ENCODE peak calls at places on chromosomes 3 and 15, in seven cellular contexts. V, T, S, E, Z, L and R are unnamed samples.

GRCh38 chr3:79461129-79461792 is 306.5 kb downstream of the ROBO1 start:
- DNase-seq in T (no peak), V (no peak), S (no peak), Z (no peak), E (no peak), L (no peak), R (no peak)

GRCh38 chr15:63241316-63241715 is 36.1 kb upstream of the APH1B start:
- DNase-seq in E (no peak), T (no peak), V (no peak), L (no peak), Z (no peak), S (no peak), R (no peak)

GRCh38 chr3:149753717-149754116 is 1.4 kb upstream of the COMMD2 start:
- DNase-seq in Z (no peak), L (no peak), S (no peak), V (no peak), T (no peak), E (no peak), R (no peak)

GRCh38 chr3:55156851-55157650 is 229.2 kb upstream of the LRTM1 start:
- DNase-seq in L (no peak), V (no peak), T (no peak), E (no peak), S (no peak), Z (no peak), R (no peak)

GRCh38 chr3:111252795-111253194 is 181.2 kb downstream of the NECTIN3 start:
- DNase-seq in L (no peak), E (no peak), S (peak), V (no peak), T (peak), Z (no peak), R (no peak)

GRCh38 chr3:128685001-128685726 is 34.5 kb upstream of the RPN1 start:
- DNase-seq in S (no peak), E (no peak), V (no peak), L (no peak), T (no peak), Z (no peak), R (no peak)

GRCh38 chr15:61281328-61281727 is 52.2 kb upstream of the RORA start:
- DNase-seq in E (no peak), T (no peak), V (no peak), L (no peak), S (no peak), Z (no peak), R (no peak)

GRCh38 chr15:35690698-35691116 is 144.7 kb upstream of the DPH6 start:
- DNase-seq in E (no peak), V (no peak), T (no peak), S (no peak), Z (no peak), L (no peak), R (no peak)

GRCh38 chr15:36371509-36371908 is 207.9 kb upstream of the CDIN1 start:
- DNase-seq in T (no peak), E (no peak), V (no peak), L (no peak), S (no peak), Z (no peak), R (no peak)

GRCh38 chr15:59550520-59550919 is 61.1 kb upstream of the GCNT3 start:
- DNase-seq in T (no peak), E (no peak), Z (no peak), V (no peak), S (no peak), L (no peak), R (no peak)

GRCh38 chr3:38579551-38580449 is 69.7 kb downstream of the SCN5A start:
- DNase-seq in L (no peak), T (no peak), S (no peak), Z (peak), E (no peak), V (no peak), R (no peak)

GRCh38 chr3:35648347-35648746 is 9.0 kb downstream of the ARPP21 start:
- DNase-seq in Z (no peak), L (no peak), T (no peak), V (no peak), E (no peak), S (no peak), R (no peak)

GRCh38 chr3:13336592-13336991 is 83.5 kb downstream of the NUP210 start:
- DNase-seq in T (no peak), Z (no peak), E (no peak), L (no peak), S (no peak), V (no peak), R (no peak)

GRCh38 chr3:138332472-138333073 is 2.9 kb upstream of the NME9 start:
- DNase-seq in Z (no peak), L (no peak), T (peak), S (no peak), V (no peak), E (no peak), R (no peak)

GRCh38 chr15:92157666-92158298 is 235.9 kb upstream of the ST8SIA2 start:
- DNase-seq in L (no peak), T (no peak), Z (no peak), S (no peak), V (no peak), E (no peak), R (no peak)

DNA sequence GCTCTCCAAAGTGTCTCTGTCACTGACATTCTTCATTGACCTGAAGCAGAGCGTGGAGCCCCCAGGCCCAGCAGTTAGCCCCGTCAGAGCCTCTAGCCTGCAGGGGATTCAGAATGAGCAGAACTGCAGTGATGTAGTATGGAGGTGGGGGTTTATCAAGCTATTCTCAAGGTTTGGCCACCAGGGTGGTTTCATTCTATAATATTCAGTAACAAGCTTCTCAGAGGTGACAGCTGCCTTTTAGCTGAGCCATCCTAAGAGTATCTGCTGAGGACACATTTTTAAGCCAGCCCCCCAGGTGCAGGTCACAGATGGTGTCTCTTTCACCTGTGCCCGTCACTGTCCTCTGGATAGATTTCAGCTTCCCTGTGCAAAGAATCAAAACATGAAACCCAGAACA is 31.9 kb downstream of the CMTM7 start:
- DNase-seq in S (no peak), V (no peak), E (no peak), L (no peak), T (no peak), Z (no peak), R (no peak)
- H3K27ac ChIP-seq in S (no peak), V (no peak), E (no peak), L (no peak), T (peak), Z (no peak), R (no peak)

DNA sequence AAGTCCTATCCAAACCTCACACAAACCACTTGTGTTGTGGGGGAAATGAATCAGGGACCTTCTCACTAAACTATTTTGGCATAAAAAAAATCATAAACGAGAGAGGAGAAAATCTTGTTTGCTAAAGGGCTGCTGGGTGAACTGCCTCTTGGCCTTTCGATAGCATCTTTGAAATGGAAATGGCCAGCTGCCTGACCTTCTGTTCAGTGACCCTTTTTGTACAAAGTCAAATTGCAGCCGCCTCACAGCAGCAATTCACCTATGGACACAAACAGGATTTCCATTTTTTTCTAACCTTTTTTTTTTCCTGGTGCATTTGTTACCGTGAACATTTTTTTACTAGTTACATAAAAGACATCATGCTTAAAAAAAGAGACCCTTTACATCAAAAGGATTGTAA is 89.0 kb upstream of the ONECUT1 start:
- DNase-seq in V (no peak), T (no peak), Z (no peak), L (no peak), S (no peak), E (no peak), R (no peak)
- H3K27ac ChIP-seq in V (no peak), T (no peak), Z (no peak), L (no peak), S (no peak), E (no peak), R (no peak)

GRCh38 chr15:85704720-85705119 is 90.0 kb downstream of the KLHL25 start:
- DNase-seq in S (no peak), V (no peak), L (no peak), T (no peak), Z (no peak), E (no peak), R (no peak)
- H3K27ac ChIP-seq in S (peak), V (peak), L (peak), T (no peak), Z (peak), E (no peak), R (no peak)

GRCh38 chr15:70492240-70493177 is 270.8 kb downstream of the UACA start:
- DNase-seq in V (no peak), S (peak), Z (no peak), L (no peak), T (peak), E (no peak), R (no peak)
- H3K27ac ChIP-seq in V (no peak), S (peak), Z (peak), L (no peak), T (no peak), E (no peak), R (no peak)

GRCh38 chr3:45966969-45967640 is 23.8 kb downstream of the CXCR6 start:
- DNase-seq in L (no peak), S (no peak), E (no peak), T (no peak), V (no peak), Z (no peak), R (peak)

GRCh38 chr3:45967724-45968123 is 24.5 kb downstream of the CXCR6 start:
- DNase-seq in S (no peak), E (no peak), Z (no peak), T (no peak), V (no peak), L (no peak), R (peak)

GRCh38 chr3:45968149-45968548 is 24.9 kb downstream of the CXCR6 start:
- DNase-seq in Z (no peak), L (no peak), T (no peak), E (no peak), S (no peak), V (no peak), R (no peak)

GRCh38 chr3:45965281-45966052 is 22.2 kb downstream of the CXCR6 start:
- DNase-seq in V (no peak), E (no peak), L (no peak), T (no peak), S (no peak), Z (no peak), R (no peak)

DNA sequence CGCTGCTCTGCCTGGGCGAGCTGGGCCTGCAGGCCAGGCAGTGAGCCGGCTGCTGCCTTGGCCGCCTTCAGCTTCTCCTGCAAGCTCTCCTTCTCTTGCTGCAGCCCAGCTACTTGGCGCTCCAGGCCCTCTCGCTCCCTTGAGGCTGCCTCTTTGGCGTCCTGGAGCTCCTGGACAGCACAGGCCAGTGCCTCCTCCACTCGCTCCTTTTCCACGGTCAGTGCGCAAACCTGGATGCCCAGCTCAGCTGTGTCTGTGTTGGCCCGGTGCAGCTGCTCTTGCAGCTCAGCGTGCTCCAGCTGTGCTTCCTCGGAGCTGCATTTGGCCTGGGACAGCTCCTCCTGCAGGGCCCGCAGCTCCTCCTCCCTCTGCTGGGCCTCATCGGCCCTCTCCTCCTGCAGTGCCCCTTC is 23.1 kb downstream of the CXCR6 start:
- DNase-seq in T (peak), L (no peak), E (no peak), V (no peak), S (no peak), Z (no peak), R (no peak)
- H3K27ac ChIP-seq in T (no peak), L (no peak), E (no peak), V (peak), S (no peak), Z (no peak), R (peak)

DNA sequence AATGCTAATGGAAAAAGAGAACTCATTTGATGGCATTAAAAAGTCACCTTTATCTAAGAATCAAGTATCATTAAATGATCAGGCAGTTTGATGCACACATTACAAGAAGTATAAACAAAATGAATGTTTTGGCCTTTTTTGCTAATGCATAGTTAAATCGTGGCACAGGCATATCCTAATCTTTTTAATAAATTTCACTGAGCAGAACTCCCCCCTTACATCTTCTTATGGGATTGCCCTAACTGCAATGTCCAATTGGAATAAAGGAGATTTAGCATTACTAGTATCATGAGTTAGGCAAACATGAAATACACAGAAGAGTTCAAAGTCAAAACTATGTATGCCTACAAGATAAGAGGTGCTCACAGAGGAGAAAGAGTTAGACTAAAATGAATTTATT is 32.7 kb downstream of the USF3 start:
- DNase-seq in L (no peak), S (no peak), T (no peak), V (no peak), E (no peak), Z (no peak), R (no peak)
- H3K27ac ChIP-seq in L (no peak), S (no peak), T (no peak), V (no peak), E (no peak), Z (no peak), R (no peak)

GRCh38 chr3:11137627-11137959 is 16.7 kb upstream of the HRH1 start:
- DNase-seq in Z (no peak), T (no peak), V (no peak), L (no peak), S (no peak), E (no peak), R (no peak)
- H3K27ac ChIP-seq in Z (no peak), T (no peak), V (peak), L (no peak), S (peak), E (peak), R (no peak)